ENCODE peak calls at places on chromosome 18, in seven cellular contexts. V is choroid plexus epithelial cell, D is mammary epithelial cell, M is left lung, H is foreskin fibroblast, Q is psoas muscle, U is WTC11. B is an unnamed sample.
A peak's percentile ranks its signal among the peaks of the same experiment; 100 is the strongest.

GRCh38 chr18:49479381-49480137 is 7.5 kb downstream of the C18orf32 start:
- DNase-seq in D (no peak), H (no peak), V (no peak), Q (no peak), U (no peak), M (no peak), B (no peak)

GRCh38 chr18:38545071-38545470 is 979.5 kb upstream of the CELF4 start:
- DNase-seq in M (no peak), U (peak; percentile 54), V (peak; percentile 2), Q (no peak), H (no peak), D (peak; percentile 77), B (peak; percentile 81)

GRCh38 chr18:5584751-5585417 is 41.1 kb upstream of the EPB41L3 start:
- DNase-seq in U (no peak), Q (no peak), M (no peak), D (peak; percentile 36), H (peak; percentile 2), V (peak; percentile 78), B (peak; percentile 41)

GRCh38 chr18:72409923-72410322 is 134.2 kb downstream of the CBLN2 start:
- DNase-seq in V (peak; percentile 31), Q (no peak), H (peak; percentile 9), D (no peak), M (no peak), U (no peak), B (no peak)

GRCh38 chr18:25329783-25330182 is 22.2 kb downstream of the ZNF521 start:
- DNase-seq in U (no peak), H (no peak), V (no peak), M (no peak), Q (no peak), D (no peak), B (no peak)

GRCh38 chr18:48572402-48573126 is 33.7 kb downstream of the CTIF start:
- DNase-seq in M (no peak), D (no peak), H (peak; percentile 30), U (no peak), Q (no peak), V (peak; percentile 35), B (no peak)

GRCh38 chr18:79548077-79548450 is 131.5 kb upstream of the CTDP1 start:
- DNase-seq in H (no peak), M (peak; percentile 76), D (no peak), V (no peak), Q (no peak), U (no peak), B (no peak)

GRCh38 chr18:72325307-72325706 is 218.8 kb downstream of the CBLN2 start:
- DNase-seq in U (no peak), M (no peak), H (no peak), D (no peak), V (no peak), Q (no peak), B (no peak)

GRCh38 chr18:13568443-13569392 is 157.6 kb downstream of the FAM210A start:
- DNase-seq in V (no peak), D (no peak), U (no peak), H (peak; percentile 16), Q (no peak), M (no peak), B (no peak)

GRCh38 chr18:48230459-48231113 is 178.6 kb downstream of the ZBTB7C start:
- DNase-seq in H (peak; percentile 68), U (peak; percentile 84), Q (peak; percentile 76), D (peak; percentile 61), M (no peak), V (peak; percentile 73), B (peak; percentile 78)

GRCh38 chr18:62282188-62282629 is 42.9 kb upstream of the TNFRSF11A start:
- DNase-seq in H (peak; percentile 76), Q (no peak), M (no peak), D (peak; percentile 6), U (no peak), V (peak; percentile 88), B (peak; percentile 33)

GRCh38 chr18:51603551-51603950 is 406.1 kb upstream of the MEX3C start:
- DNase-seq in M (no peak), U (no peak), Q (no peak), H (no peak), D (no peak), V (no peak), B (no peak)

GRCh38 chr18:57959278-57959677 is 84.7 kb upstream of the NEDD4L start:
- DNase-seq in D (peak; percentile 72), V (peak; percentile 67), H (peak; percentile 67), M (no peak), U (no peak), Q (no peak), B (peak; percentile 84)
- TF ChIP-seq CTCF in D (peak; percentile 51), V (peak; percentile 61), H (peak; percentile 20), M (peak; percentile 27), U (no peak), Q (no peak), B (peak; percentile 53)

GRCh38 chr18:10015941-10016819 is 102.4 kb downstream of the VAPA start:
- DNase-seq in D (peak; percentile 54), Q (no peak), H (peak; percentile 97), U (no peak), M (no peak), V (peak; percentile 96), B (peak; percentile 54)
- TF ChIP-seq CTCF in D (peak; percentile 56), Q (no peak), H (peak; percentile 79), U (no peak), M (peak; percentile 18), V (peak; percentile 85), B (peak; percentile 16)

DNA sequence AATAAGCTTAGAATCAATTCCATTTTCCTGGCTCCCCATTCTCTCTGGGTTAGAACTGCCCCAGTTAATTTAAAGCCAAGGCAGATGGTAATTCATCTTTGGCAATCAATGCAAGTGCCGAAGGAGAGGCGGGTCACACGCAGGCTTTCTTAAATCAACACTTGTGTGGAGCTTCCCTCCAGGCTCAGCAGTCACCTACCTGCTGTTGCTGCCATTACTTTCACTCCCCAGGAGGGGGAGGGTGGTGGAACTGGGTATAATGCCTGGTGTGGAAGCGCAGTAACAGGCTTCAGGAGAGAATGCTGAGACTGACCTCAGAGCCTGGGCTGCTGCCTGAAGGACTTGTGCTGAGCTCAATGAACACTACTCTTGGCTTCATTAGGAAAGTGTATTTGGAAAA is 19.2 kb downstream of the TTR start:
- DNase-seq in D (no peak), M (no peak), H (no peak), U (peak; percentile 63), V (peak; percentile 40), Q (no peak), B (peak; percentile 17)
- TF ChIP-seq CTCF in D (peak; percentile 26), M (no peak), H (no peak), U (peak; percentile 46), V (peak; percentile 51), Q (peak; percentile 29), B (no peak)

DNA sequence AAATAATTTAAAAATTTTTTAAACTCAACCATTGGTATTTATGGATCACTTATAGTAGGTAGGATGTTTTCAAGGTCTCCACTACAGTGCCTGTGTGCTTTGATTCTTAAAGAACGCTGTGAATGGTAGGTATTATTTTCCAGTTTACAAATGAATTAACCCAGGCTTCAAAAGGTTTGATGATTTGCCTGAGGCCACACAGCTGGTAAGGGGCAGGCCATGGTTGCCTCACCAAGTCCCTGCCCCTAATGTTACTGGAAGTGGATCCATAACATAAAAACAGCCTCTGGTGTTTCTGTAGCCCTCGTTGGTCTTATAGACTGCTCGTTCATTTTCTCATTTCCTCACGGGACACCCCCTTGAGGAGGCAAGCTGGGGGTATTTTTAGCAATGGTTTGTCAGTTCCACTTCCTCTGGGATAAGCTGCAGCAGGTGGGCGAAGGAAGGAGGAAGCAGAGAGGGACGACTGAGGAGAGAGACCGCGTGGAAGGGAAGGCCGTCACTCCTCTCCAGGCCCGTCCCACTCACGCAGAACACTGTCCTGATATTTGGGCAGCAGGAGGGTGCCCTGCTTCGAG is 32.9 kb upstream of the NDUFV2 start:
- DNase-seq in Q (no peak), V (no peak), U (no peak), D (no peak), H (no peak), M (no peak), B (no peak)
- TF ChIP-seq CTCF in Q (no peak), V (no peak), U (no peak), D (no peak), H (no peak), M (no peak), B (no peak)

GRCh38 chr18:75854174-75854573 is 426.7 kb upstream of the SMIM21 start:
- DNase-seq in M (no peak), V (no peak), H (no peak), D (no peak), Q (no peak), U (peak; percentile 74), B (peak; percentile 17)
- TF ChIP-seq CTCF in M (no peak), V (peak; percentile 2), H (peak; percentile 12), D (peak; percentile 40), Q (peak; percentile 9), U (peak; percentile 83), B (peak; percentile 30)

GRCh38 chr18:66872277-66872676 is 268.4 kb upstream of the CDH19 start:
- DNase-seq in M (no peak), H (peak; percentile 0), V (peak; percentile 24), U (no peak), Q (no peak), D (peak; percentile 4), B (peak; percentile 24)

GRCh38 chr18:66873899-66874298 is 270.0 kb upstream of the CDH19 start:
- DNase-seq in D (no peak), H (no peak), U (no peak), M (no peak), V (no peak), Q (no peak), B (no peak)

GRCh38 chr18:66874375-66874774 is 270.5 kb upstream of the CDH19 start:
- DNase-seq in U (no peak), V (no peak), Q (no peak), H (no peak), M (no peak), D (no peak), B (no peak)

DNA sequence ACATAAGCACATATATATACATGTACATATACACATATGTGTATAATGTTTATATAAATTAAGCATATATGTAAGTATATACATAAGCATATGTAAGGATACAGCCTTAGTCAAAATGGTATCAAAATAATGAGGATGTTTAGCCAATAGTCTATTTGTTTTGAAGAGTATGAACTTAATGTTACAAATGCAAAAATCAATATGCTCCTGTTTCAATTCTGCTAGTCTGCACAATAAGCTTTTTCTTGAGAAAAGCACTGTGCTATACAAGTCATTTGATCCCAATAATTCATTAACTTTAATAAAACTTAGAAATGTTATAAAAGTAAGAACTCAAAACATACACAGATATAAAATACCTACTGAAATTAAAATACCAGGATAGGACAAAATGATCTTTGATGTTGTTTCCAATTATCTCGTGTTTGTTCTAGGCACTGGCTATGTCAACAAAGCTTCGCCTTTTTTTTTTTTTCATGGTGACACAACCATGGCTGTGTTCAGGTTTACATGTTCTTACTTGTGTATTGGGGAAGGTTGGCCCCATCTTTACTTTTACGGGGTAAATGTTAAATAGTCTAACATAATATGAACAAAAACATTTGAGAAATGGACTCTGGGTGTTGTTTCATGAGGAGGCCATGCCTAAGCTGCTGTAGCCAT is 271.1 kb upstream of the CDH19 start:
- DNase-seq in D (no peak), M (no peak), V (no peak), H (no peak), U (no peak), Q (no peak), B (no peak)
- TF ChIP-seq CTCF in D (no peak), M (no peak), V (no peak), H (no peak), U (no peak), Q (no peak), B (no peak)